ENCODE peak calls at places on chromosome 6, in six cellular contexts. One of them, this sample, is unnamed.

GRCh38 chr6:14406616-14407343 is 289.2 kb downstream of the CD83 start:
- DNase-seq in psoas muscle: no peak
- DNase-seq in smooth muscle cell of the brain vasculature: no peak
- DNase-seq in H7: no peak
- DNase-seq in H9: no peak
- DNase-seq in cortex of kidney: no peak
- DNase-seq in this sample: no peak

GRCh38 chr6:142200846-142201628 is 54.0 kb downstream of the VTA1 start:
- DNase-seq in psoas muscle: no peak
- DNase-seq in smooth muscle cell of the brain vasculature: no peak
- DNase-seq in H7: no peak
- DNase-seq in H9: no peak
- DNase-seq in cortex of kidney: no peak
- DNase-seq in this sample: no peak

GRCh38 chr6:155188707-155189496 is 74.9 kb upstream of the CLDN20 start:
- DNase-seq in psoas muscle: no peak
- DNase-seq in smooth muscle cell of the brain vasculature: no peak
- DNase-seq in H7: no peak
- DNase-seq in H9: no peak
- DNase-seq in cortex of kidney: no peak
- DNase-seq in this sample: peak; percentile 86

GRCh38 chr6:162443101-162443500 is 284.5 kb downstream of the PRKN start:
- DNase-seq in psoas muscle: no peak
- DNase-seq in smooth muscle cell of the brain vasculature: no peak
- DNase-seq in H7: no peak
- DNase-seq in H9: no peak
- DNase-seq in cortex of kidney: no peak
- DNase-seq in this sample: no peak

GRCh38 chr6:22098623-22099022 is 198.2 kb downstream of the PRL start:
- DNase-seq in psoas muscle: no peak
- DNase-seq in smooth muscle cell of the brain vasculature: no peak
- DNase-seq in H7: no peak
- DNase-seq in H9: no peak
- DNase-seq in cortex of kidney: no peak
- DNase-seq in this sample: no peak

GRCh38 chr6:164927288-164928040 is 381.9 kb downstream of the C6orf118 start:
- DNase-seq in psoas muscle: peak; percentile 84
- DNase-seq in smooth muscle cell of the brain vasculature: peak; percentile 47
- DNase-seq in H7: peak; percentile 57
- DNase-seq in H9: peak; percentile 75
- DNase-seq in cortex of kidney: no peak
- DNase-seq in this sample: peak; percentile 85

GRCh38 chr6:46013639-46014038 is 2.0 kb downstream of the CLIC5 start:
- DNase-seq in psoas muscle: no peak
- DNase-seq in smooth muscle cell of the brain vasculature: no peak
- DNase-seq in H7: peak; percentile 28
- DNase-seq in H9: no peak
- DNase-seq in cortex of kidney: no peak
- DNase-seq in this sample: no peak

GRCh38 chr6:42158011-42158410 is 15.2 kb upstream of the GUCA1A start:
- DNase-seq in psoas muscle: no peak
- DNase-seq in smooth muscle cell of the brain vasculature: no peak
- DNase-seq in H7: no peak
- DNase-seq in H9: no peak
- DNase-seq in cortex of kidney: no peak
- DNase-seq in this sample: no peak

GRCh38 chr6:33410711-33411631 is at the start of gene PHF1:
- DNase-seq in psoas muscle: no peak
- DNase-seq in smooth muscle cell of the brain vasculature: no peak
- DNase-seq in H7: peak; percentile 96
- DNase-seq in H9: no peak
- DNase-seq in cortex of kidney: peak; percentile 25
- DNase-seq in this sample: no peak

GRCh38 chr6:124679392-124679791 is 282.8 kb upstream of the RNF217 start:
- DNase-seq in psoas muscle: no peak
- DNase-seq in smooth muscle cell of the brain vasculature: no peak
- DNase-seq in H7: no peak
- DNase-seq in H9: no peak
- DNase-seq in cortex of kidney: no peak
- DNase-seq in this sample: no peak

GRCh38 chr6:83365931-83366330 is 64.9 kb downstream of the ME1 start:
- DNase-seq in psoas muscle: no peak
- DNase-seq in smooth muscle cell of the brain vasculature: no peak
- DNase-seq in H7: no peak
- DNase-seq in H9: no peak
- DNase-seq in cortex of kidney: no peak
- DNase-seq in this sample: no peak

GRCh38 chr6:151075527-151075926 is 164.2 kb upstream of the AKAP12 start:
- DNase-seq in psoas muscle: no peak
- DNase-seq in smooth muscle cell of the brain vasculature: no peak
- DNase-seq in H7: no peak
- DNase-seq in H9: no peak
- DNase-seq in cortex of kidney: no peak
- DNase-seq in this sample: no peak

GRCh38 chr6:38493929-38494547 is 145.7 kb downstream of the BTBD9 start:
- DNase-seq in psoas muscle: peak; percentile 64
- DNase-seq in smooth muscle cell of the brain vasculature: peak; percentile 67
- DNase-seq in H7: no peak
- DNase-seq in H9: peak; percentile 70
- DNase-seq in cortex of kidney: no peak
- DNase-seq in this sample: peak; percentile 80

GRCh38 chr6:16481680-16482079 is 243.3 kb downstream of the GMPR start:
- DNase-seq in psoas muscle: no peak
- DNase-seq in smooth muscle cell of the brain vasculature: no peak
- DNase-seq in H7: no peak
- DNase-seq in H9: no peak
- DNase-seq in cortex of kidney: no peak
- DNase-seq in this sample: no peak

GRCh38 chr6:19535351-19535750 is 301.8 kb upstream of the ID4 start:
- DNase-seq in psoas muscle: no peak
- DNase-seq in smooth muscle cell of the brain vasculature: no peak
- DNase-seq in H7: no peak
- DNase-seq in H9: no peak
- DNase-seq in cortex of kidney: no peak
- DNase-seq in this sample: no peak

GRCh38 chr6:551405-551804 is 105.5 kb downstream of the HUS1B start:
- DNase-seq in psoas muscle: no peak
- DNase-seq in smooth muscle cell of the brain vasculature: peak; percentile 43
- DNase-seq in H7: peak; percentile 72
- DNase-seq in H9: peak; percentile 79
- DNase-seq in cortex of kidney: no peak
- DNase-seq in this sample: peak; percentile 96

GRCh38 chr6:43246301-43247114 is 3.2 kb downstream of the TTBK1 start:
- DNase-seq in psoas muscle: peak; percentile 73
- DNase-seq in smooth muscle cell of the brain vasculature: no peak
- DNase-seq in H7: peak; percentile 95
- DNase-seq in H9: peak; percentile 98
- DNase-seq in cortex of kidney: no peak
- DNase-seq in this sample: peak; percentile 76

GRCh38 chr6:30678964-30679726 is 6.3 kb upstream of the DHX16 start:
- DNase-seq in psoas muscle: peak; percentile 93
- DNase-seq in smooth muscle cell of the brain vasculature: no peak
- DNase-seq in H7: peak; percentile 97
- DNase-seq in H9: peak; percentile 89
- DNase-seq in cortex of kidney: no peak
- DNase-seq in this sample: peak; percentile 94

GRCh38 chr6:89295981-89296380 is 19.1 kb downstream of the GABRR2 start:
- DNase-seq in psoas muscle: no peak
- DNase-seq in smooth muscle cell of the brain vasculature: no peak
- DNase-seq in H7: no peak
- DNase-seq in H9: no peak
- DNase-seq in cortex of kidney: no peak
- DNase-seq in this sample: no peak

GRCh38 chr6:45667766-45668165 is 290.0 kb upstream of the SUPT3H start:
- DNase-seq in psoas muscle: no peak
- DNase-seq in smooth muscle cell of the brain vasculature: no peak
- DNase-seq in H7: no peak
- DNase-seq in H9: no peak
- DNase-seq in cortex of kidney: no peak
- DNase-seq in this sample: peak; percentile 48

GRCh38 chr6:135030532-135031178 is 24.0 kb downstream of the HBS1L start:
- DNase-seq in psoas muscle: no peak
- DNase-seq in smooth muscle cell of the brain vasculature: no peak
- DNase-seq in H7: no peak
- DNase-seq in H9: no peak
- DNase-seq in cortex of kidney: no peak
- DNase-seq in this sample: no peak

GRCh38 chr6:8180327-8181161 is 78.2 kb upstream of the EEF1E1 start:
- DNase-seq in psoas muscle: no peak
- DNase-seq in smooth muscle cell of the brain vasculature: peak; percentile 80
- DNase-seq in H7: peak; percentile 69
- DNase-seq in H9: peak; percentile 51
- DNase-seq in cortex of kidney: no peak
- DNase-seq in this sample: peak; percentile 96

GRCh38 chr6:84027340-84028183 is 6.0 kb upstream of the MRAP2 start:
- DNase-seq in psoas muscle: no peak
- DNase-seq in smooth muscle cell of the brain vasculature: no peak
- DNase-seq in H7: no peak
- DNase-seq in H9: no peak
- DNase-seq in cortex of kidney: no peak
- DNase-seq in this sample: no peak

GRCh38 chr6:106087548-106088325 is 1.6 kb downstream of the PRDM1 start:
- DNase-seq in psoas muscle: no peak
- DNase-seq in smooth muscle cell of the brain vasculature: no peak
- DNase-seq in H7: peak; percentile 32
- DNase-seq in H9: no peak
- DNase-seq in cortex of kidney: no peak
- DNase-seq in this sample: peak; percentile 74

GRCh38 chr6:25535302-25536225 is 116.5 kb upstream of the SCGN start:
- DNase-seq in psoas muscle: no peak
- DNase-seq in smooth muscle cell of the brain vasculature: no peak
- DNase-seq in H7: no peak
- DNase-seq in H9: no peak
- DNase-seq in cortex of kidney: no peak
- DNase-seq in this sample: no peak

GRCh38 chr6:34531580-34532201 is 24.4 kb downstream of the SPDEF start:
- DNase-seq in psoas muscle: peak; percentile 93
- DNase-seq in smooth muscle cell of the brain vasculature: peak; percentile 64
- DNase-seq in H7: peak; percentile 95
- DNase-seq in H9: peak; percentile 97
- DNase-seq in cortex of kidney: no peak
- DNase-seq in this sample: peak; percentile 78

GRCh38 chr6:64257586-64257985 is 622.0 kb downstream of the PHF3 start:
- DNase-seq in psoas muscle: no peak
- DNase-seq in smooth muscle cell of the brain vasculature: no peak
- DNase-seq in H7: no peak
- DNase-seq in H9: no peak
- DNase-seq in cortex of kidney: no peak
- DNase-seq in this sample: no peak

GRCh38 chr6:12355354-12355753 is 65.2 kb downstream of the EDN1 start:
- DNase-seq in psoas muscle: no peak
- DNase-seq in smooth muscle cell of the brain vasculature: no peak
- DNase-seq in H7: no peak
- DNase-seq in H9: no peak
- DNase-seq in cortex of kidney: no peak
- DNase-seq in this sample: no peak

GRCh38 chr6:163751032-163751525 is 336.6 kb downstream of the QKI start:
- DNase-seq in psoas muscle: no peak
- DNase-seq in smooth muscle cell of the brain vasculature: no peak
- DNase-seq in H7: peak; percentile 68
- DNase-seq in H9: no peak
- DNase-seq in cortex of kidney: no peak
- DNase-seq in this sample: no peak

GRCh38 chr6:128069180-128069579 is 168.3 kb upstream of the THEMIS start:
- DNase-seq in psoas muscle: no peak
- DNase-seq in smooth muscle cell of the brain vasculature: no peak
- DNase-seq in H7: no peak
- DNase-seq in H9: no peak
- DNase-seq in cortex of kidney: no peak
- DNase-seq in this sample: no peak